ENCODE peak calls at places on chromosome 5, in five cellular contexts. One of them, this sample, is unnamed.

GRCh38 chr5:14665949-14666741 is 1.6 kb downstream of the OTULIN start:
- DNase-seq in uterus: no peak
- DNase-seq in fibroblast of the aortic adventitia: no peak
- DNase-seq in tibial nerve: no peak
- DNase-seq in K562: no peak
- DNase-seq in this sample: no peak

GRCh38 chr5:111703662-111704061 is 53.3 kb downstream of the NREP start:
- DNase-seq in uterus: no peak
- DNase-seq in fibroblast of the aortic adventitia: no peak
- DNase-seq in tibial nerve: no peak
- DNase-seq in K562: no peak
- DNase-seq in this sample: no peak

GRCh38 chr5:124996023-124996763 is 249.8 kb upstream of the ZNF608 start:
- DNase-seq in uterus: no peak
- DNase-seq in fibroblast of the aortic adventitia: peak
- DNase-seq in tibial nerve: no peak
- DNase-seq in K562: no peak
- DNase-seq in this sample: peak

GRCh38 chr5:11047625-11048024 is 286.6 kb upstream of the DAP start:
- DNase-seq in uterus: no peak
- DNase-seq in fibroblast of the aortic adventitia: no peak
- DNase-seq in tibial nerve: no peak
- DNase-seq in K562: no peak
- DNase-seq in this sample: no peak

GRCh38 chr5:126015244-126016054 is 407.8 kb upstream of the GRAMD2B start:
- DNase-seq in uterus: no peak
- DNase-seq in fibroblast of the aortic adventitia: peak
- DNase-seq in tibial nerve: no peak
- DNase-seq in K562: no peak
- DNase-seq in this sample: peak

GRCh38 chr5:108521841-108522506 is 140.1 kb upstream of the FBXL17 start:
- DNase-seq in uterus: no peak
- DNase-seq in fibroblast of the aortic adventitia: peak
- DNase-seq in tibial nerve: peak
- DNase-seq in K562: peak
- DNase-seq in this sample: peak

GRCh38 chr5:135155616-135156214 is 121.7 kb upstream of the PITX1 start:
- DNase-seq in uterus: no peak
- DNase-seq in fibroblast of the aortic adventitia: no peak
- DNase-seq in tibial nerve: no peak
- DNase-seq in K562: no peak
- DNase-seq in this sample: no peak

GRCh38 chr5:171901764-171902163 is 104.7 kb downstream of the FBXW11 start:
- DNase-seq in uterus: no peak
- DNase-seq in fibroblast of the aortic adventitia: no peak
- DNase-seq in tibial nerve: no peak
- DNase-seq in K562: no peak
- DNase-seq in this sample: no peak

GRCh38 chr5:131671409-131671808 is 36.4 kb upstream of the RAPGEF6 start:
- DNase-seq in uterus: no peak
- DNase-seq in fibroblast of the aortic adventitia: no peak
- DNase-seq in tibial nerve: no peak
- DNase-seq in K562: no peak
- DNase-seq in this sample: peak

GRCh38 chr5:66828551-66829421 is 232.6 kb downstream of the MAST4 start:
- DNase-seq in uterus: peak
- DNase-seq in fibroblast of the aortic adventitia: peak
- DNase-seq in tibial nerve: peak
- DNase-seq in K562: no peak
- DNase-seq in this sample: peak

GRCh38 chr5:10145922-10146321 is 103.8 kb downstream of the ATPSCKMT start:
- DNase-seq in uterus: no peak
- DNase-seq in fibroblast of the aortic adventitia: peak
- DNase-seq in tibial nerve: no peak
- DNase-seq in K562: no peak
- DNase-seq in this sample: peak

GRCh38 chr5:73183491-73183891 is 10.5 kb downstream of the TMEM174 start:
- DNase-seq in uterus: no peak
- DNase-seq in fibroblast of the aortic adventitia: no peak
- DNase-seq in tibial nerve: no peak
- DNase-seq in K562: no peak
- DNase-seq in this sample: no peak

GRCh38 chr5:43193952-43194321 is 1.9 kb downstream of the NIM1K start:
- DNase-seq in uterus: no peak
- DNase-seq in fibroblast of the aortic adventitia: no peak
- DNase-seq in tibial nerve: no peak
- DNase-seq in K562: no peak
- DNase-seq in this sample: no peak

GRCh38 chr5:180625791-180626660 is 23.4 kb downstream of the FLT4 start:
- DNase-seq in uterus: no peak
- DNase-seq in fibroblast of the aortic adventitia: no peak
- DNase-seq in tibial nerve: no peak
- DNase-seq in K562: no peak
- DNase-seq in this sample: no peak

GRCh38 chr5:180623411-180623834 is 26.0 kb downstream of the FLT4 start:
- DNase-seq in uterus: peak
- DNase-seq in fibroblast of the aortic adventitia: no peak
- DNase-seq in tibial nerve: no peak
- DNase-seq in K562: no peak
- DNase-seq in this sample: no peak

GRCh38 chr5:180623844-180624243 is 25.6 kb downstream of the FLT4 start:
- DNase-seq in uterus: no peak
- DNase-seq in fibroblast of the aortic adventitia: no peak
- DNase-seq in tibial nerve: no peak
- DNase-seq in K562: no peak
- DNase-seq in this sample: no peak

GRCh38 chr5:180625125-180625790 is 24.1 kb downstream of the FLT4 start:
- DNase-seq in uterus: no peak
- DNase-seq in fibroblast of the aortic adventitia: no peak
- DNase-seq in tibial nerve: no peak
- DNase-seq in K562: no peak
- DNase-seq in this sample: no peak

GRCh38 chr5:180624630-180625029 is 24.8 kb downstream of the FLT4 start:
- DNase-seq in uterus: no peak
- DNase-seq in fibroblast of the aortic adventitia: no peak
- DNase-seq in tibial nerve: no peak
- DNase-seq in K562: no peak
- DNase-seq in this sample: no peak
- TF ChIP-seq CTCF in uterus: no peak
- TF ChIP-seq CTCF in fibroblast of the aortic adventitia: no peak
- TF ChIP-seq CTCF in tibial nerve: no peak
- TF ChIP-seq CTCF in K562: no peak
- TF ChIP-seq CTCF in this sample: no peak

DNA sequence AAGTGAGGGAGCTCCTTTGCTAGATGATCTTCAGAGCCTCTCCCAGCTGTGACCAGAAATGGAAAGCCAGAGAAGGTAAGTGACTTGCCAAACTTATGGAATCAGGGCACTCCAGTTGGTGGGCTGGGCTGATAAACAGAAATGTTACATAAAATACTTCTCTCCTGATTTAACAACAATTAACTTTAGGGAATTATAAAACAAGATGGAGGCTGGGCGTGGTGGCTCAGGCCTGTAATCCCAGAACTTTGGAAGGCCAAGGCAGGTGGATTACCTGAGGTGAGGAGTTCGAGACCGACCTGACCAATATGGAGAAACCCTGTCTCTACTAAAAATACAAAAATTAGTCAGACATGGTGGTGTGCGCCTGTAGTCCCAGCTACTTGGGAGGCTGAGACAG is 899 bp upstream of the MED10 start:
- DNase-seq in uterus: no peak
- DNase-seq in fibroblast of the aortic adventitia: no peak
- DNase-seq in tibial nerve: no peak
- DNase-seq in K562: no peak
- DNase-seq in this sample: no peak
- H3K4me3 ChIP-seq in uterus: no peak
- H3K4me3 ChIP-seq in fibroblast of the aortic adventitia: no peak
- H3K4me3 ChIP-seq in tibial nerve: no peak
- H3K4me3 ChIP-seq in K562: peak
- H3K4me3 ChIP-seq in this sample: no peak

DNA sequence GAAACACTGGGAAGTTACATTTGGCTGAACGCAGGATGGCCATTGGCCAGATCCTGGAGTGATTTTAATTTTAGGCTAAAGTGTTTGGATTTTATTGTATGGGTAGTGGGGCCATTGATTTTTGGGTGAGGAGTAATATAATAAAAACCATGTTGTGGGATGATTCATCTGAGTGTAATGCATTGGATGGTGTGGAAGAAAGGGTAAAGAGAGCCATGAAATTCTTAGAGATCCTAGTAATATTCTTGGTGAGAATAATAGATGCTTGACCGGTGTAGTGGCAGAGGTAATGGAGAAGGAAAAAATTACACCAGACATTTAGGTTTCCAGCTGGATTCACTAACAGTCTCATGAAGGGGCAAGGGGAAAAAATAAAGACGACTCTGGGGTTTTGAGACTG is 158.1 kb downstream of the NPR3 start:
- DNase-seq in uterus: no peak
- DNase-seq in fibroblast of the aortic adventitia: peak
- DNase-seq in tibial nerve: no peak
- DNase-seq in K562: no peak
- DNase-seq in this sample: peak
- TF ChIP-seq CTCF in uterus: no peak
- TF ChIP-seq CTCF in fibroblast of the aortic adventitia: no peak
- TF ChIP-seq CTCF in tibial nerve: no peak
- TF ChIP-seq CTCF in K562: no peak
- TF ChIP-seq CTCF in this sample: no peak

DNA sequence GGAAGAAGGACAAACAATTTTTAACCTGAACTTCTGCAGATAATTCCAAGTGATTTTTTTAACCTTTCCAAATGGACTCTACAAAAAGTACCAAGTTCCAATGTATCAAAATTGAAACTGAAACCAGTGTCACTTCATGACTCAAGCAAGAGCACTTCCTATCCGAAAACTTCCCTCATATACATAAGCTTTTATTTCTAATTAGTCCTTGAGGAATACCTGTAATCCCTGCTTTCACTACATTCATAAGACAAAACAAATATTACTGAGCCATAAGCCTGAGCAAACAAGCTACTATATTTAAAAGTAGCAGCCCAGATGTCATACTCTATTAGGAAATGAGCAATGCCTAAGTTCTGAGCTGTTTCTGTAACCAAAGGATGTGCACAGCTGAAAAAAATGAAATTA is 224.4 kb downstream of the EBF1 start:
- DNase-seq in uterus: no peak
- DNase-seq in fibroblast of the aortic adventitia: peak
- DNase-seq in tibial nerve: no peak
- DNase-seq in K562: no peak
- DNase-seq in this sample: peak
- H3K4me3 ChIP-seq in uterus: no peak
- H3K4me3 ChIP-seq in fibroblast of the aortic adventitia: peak
- H3K4me3 ChIP-seq in tibial nerve: no peak
- H3K4me3 ChIP-seq in K562: no peak
- H3K4me3 ChIP-seq in this sample: no peak

GRCh38 chr5:129003232-129003631 is 37.9 kb downstream of the SLC27A6 start:
- DNase-seq in uterus: no peak
- DNase-seq in fibroblast of the aortic adventitia: no peak
- DNase-seq in tibial nerve: no peak
- DNase-seq in K562: no peak
- DNase-seq in this sample: no peak

DNA sequence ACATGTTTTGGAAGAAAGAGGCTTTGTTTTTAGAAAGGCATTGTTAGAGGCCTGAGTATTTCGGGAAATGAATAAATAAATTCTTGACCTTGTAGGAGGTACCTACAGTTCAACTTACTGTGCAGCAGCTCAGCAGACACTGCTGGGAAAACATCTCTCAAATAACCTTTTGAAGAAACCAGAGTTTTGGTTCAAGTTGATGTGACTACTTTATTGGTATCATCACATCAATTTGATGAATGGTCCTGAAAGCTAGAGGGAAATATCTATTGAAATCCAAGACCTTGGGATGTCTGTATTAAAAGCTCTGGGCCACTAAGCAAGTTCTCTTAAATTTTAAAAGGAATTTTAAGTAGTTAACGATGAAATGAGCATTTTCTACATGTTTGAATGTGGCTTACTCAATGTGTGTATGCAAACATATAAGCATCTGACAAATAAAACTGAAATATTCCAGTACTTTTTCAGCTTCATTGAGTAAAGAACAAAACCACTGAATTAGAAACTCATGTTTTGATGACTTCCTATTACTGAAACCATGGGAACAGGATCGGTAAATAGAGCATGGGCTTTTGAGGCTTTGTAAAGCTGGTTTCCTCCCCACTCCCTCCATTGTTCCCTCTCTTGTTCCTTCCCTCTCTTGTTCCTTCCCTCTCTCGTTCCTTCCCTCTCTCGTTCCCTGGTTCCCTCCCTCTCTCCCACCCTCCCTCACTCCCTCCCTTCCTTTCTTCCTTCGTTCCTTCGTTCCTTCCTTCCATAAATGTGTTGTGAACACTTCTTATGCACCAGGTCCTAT is 36.7 kb downstream of the SLC27A6 start:
- DNase-seq in uterus: no peak
- DNase-seq in fibroblast of the aortic adventitia: no peak
- DNase-seq in tibial nerve: no peak
- DNase-seq in K562: no peak
- DNase-seq in this sample: no peak
- TF ChIP-seq CTCF in uterus: no peak
- TF ChIP-seq CTCF in fibroblast of the aortic adventitia: no peak
- TF ChIP-seq CTCF in tibial nerve: no peak
- TF ChIP-seq CTCF in K562: no peak
- TF ChIP-seq CTCF in this sample: no peak

GRCh38 chr5:157327771-157328170 is 61.8 kb downstream of the CYFIP2 start:
- DNase-seq in uterus: no peak
- DNase-seq in fibroblast of the aortic adventitia: no peak
- DNase-seq in tibial nerve: no peak
- DNase-seq in K562: no peak
- DNase-seq in this sample: no peak

GRCh38 chr5:157326440-157327023 is 60.6 kb downstream of the CYFIP2 start:
- DNase-seq in uterus: no peak
- DNase-seq in fibroblast of the aortic adventitia: no peak
- DNase-seq in tibial nerve: no peak
- DNase-seq in K562: no peak
- DNase-seq in this sample: no peak

GRCh38 chr5:157331807-157332206 is 65.9 kb downstream of the CYFIP2 start:
- DNase-seq in uterus: no peak
- DNase-seq in fibroblast of the aortic adventitia: no peak
- DNase-seq in tibial nerve: no peak
- DNase-seq in K562: no peak
- DNase-seq in this sample: no peak

GRCh38 chr5:157324237-157324636 is 58.3 kb downstream of the CYFIP2 start:
- DNase-seq in uterus: no peak
- DNase-seq in fibroblast of the aortic adventitia: no peak
- DNase-seq in tibial nerve: no peak
- DNase-seq in K562: peak
- DNase-seq in this sample: no peak

DNA sequence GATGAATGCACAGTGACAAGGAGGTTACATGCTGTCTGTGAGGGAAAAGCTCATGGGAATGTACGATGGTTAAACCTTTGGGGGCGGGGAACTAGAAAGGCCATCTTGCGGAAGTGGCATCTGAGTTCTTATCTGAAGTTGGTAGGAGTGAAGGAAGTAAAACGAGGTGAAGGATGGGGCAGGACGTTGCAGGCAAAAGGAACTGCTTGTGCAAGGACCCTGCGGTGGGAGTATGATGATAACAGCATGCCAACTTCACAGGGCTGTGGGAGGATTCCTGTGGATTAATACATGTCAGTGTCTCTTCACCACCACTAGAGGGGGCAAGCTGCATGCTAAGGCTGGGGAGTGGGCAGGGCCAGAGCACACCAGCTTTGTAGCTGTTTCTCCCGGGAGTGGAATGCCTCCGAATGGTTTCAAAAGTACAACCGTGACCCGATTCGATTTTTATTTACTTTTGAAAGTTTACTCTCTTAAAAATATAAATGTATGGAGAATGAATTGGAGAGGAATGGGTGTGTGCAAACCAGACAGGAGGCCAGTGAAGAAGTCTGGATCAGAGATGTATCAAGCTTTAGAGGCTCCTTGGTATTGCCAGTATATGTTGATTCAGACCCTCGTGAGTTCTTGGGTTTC is 62.5 kb downstream of the CYFIP2 start:
- DNase-seq in uterus: peak
- DNase-seq in fibroblast of the aortic adventitia: peak
- DNase-seq in tibial nerve: peak
- DNase-seq in K562: peak
- DNase-seq in this sample: peak
- H3K4me3 ChIP-seq in uterus: no peak
- H3K4me3 ChIP-seq in fibroblast of the aortic adventitia: peak
- H3K4me3 ChIP-seq in tibial nerve: no peak
- H3K4me3 ChIP-seq in K562: no peak
- H3K4me3 ChIP-seq in this sample: peak